ENCODE peak calls at places on chromosomes 2 and 18, in four cellular contexts. J is NCI-H2081; Q is neural crest cell; K is effector memory CD8-positive, alpha-beta T cell. P is an unnamed sample.

GRCh38 chr2:191941376-191941775 is 94.5 kb upstream of the CAVIN2 start:
- DNase-seq in J (no peak), Q (no peak), K (no peak), P (no peak)

GRCh38 chr2:120388222-120389035 is 42.5 kb downstream of the INHBB start:
- DNase-seq in J (no peak), Q (no peak), K (no peak), P (no peak)

GRCh38 chr2:201887851-201888451 is 81.6 kb downstream of the CDK15 start:
- DNase-seq in J (peak), Q (no peak), K (no peak), P (no peak)

GRCh38 chr2:48112911-48113687 is 206.8 kb upstream of the FBXO11 start:
- DNase-seq in J (no peak), Q (no peak), K (no peak), P (no peak)

GRCh38 chr2:215921884-215922283 is 91.5 kb downstream of the MREG start:
- DNase-seq in J (no peak), Q (no peak), K (no peak), P (no peak)

GRCh38 chr2:231260442-231260841 is 62.0 kb downstream of the ARMC9 start:
- DNase-seq in J (no peak), Q (no peak), K (no peak), P (no peak)

GRCh38 chr18:47077111-47077510 is 41.7 kb upstream of the ELOA2 start:
- DNase-seq in J (no peak), Q (no peak), K (no peak), P (no peak)

GRCh38 chr2:141058552-141058951 is 1072.3 kb downstream of the LRP1B start:
- DNase-seq in J (no peak), Q (no peak), K (no peak), P (no peak)

GRCh38 chr2:10535703-10536102 is 87.6 kb upstream of the ODC1 start:
- DNase-seq in J (no peak), Q (no peak), K (no peak), P (no peak)

GRCh38 chr2:111120253-111121027 is at the start of gene BCL2L11:
- DNase-seq in J (peak), Q (peak), K (peak), P (peak)

GRCh38 chr2:7031424-7032245 is 114.4 kb downstream of the RNF144A start:
- DNase-seq in J (peak), Q (no peak), K (peak), P (peak)

GRCh38 chr2:141666191-141666590 is 464.6 kb downstream of the LRP1B start:
- DNase-seq in J (no peak), Q (no peak), K (no peak), P (no peak)

GRCh38 chr2:200613692-200614091 is 27.9 kb downstream of the AOX1 start:
- DNase-seq in J (no peak), Q (no peak), K (no peak), P (no peak)

GRCh38 chr2:152875832-152876669 is 157.6 kb downstream of the ARL6IP6 start:
- DNase-seq in J (no peak), Q (no peak), K (no peak), P (no peak)

GRCh38 chr2:209368924-209369323 is 54.9 kb upstream of the MAP2 start:
- DNase-seq in J (no peak), Q (no peak), K (no peak), P (no peak)

GRCh38 chr2:44801676-44802408 is 139.7 kb upstream of the SIX3 start:
- DNase-seq in J (no peak), Q (no peak), K (no peak), P (no peak)

GRCh38 chr18:24270358-24270936 is 127.2 kb downstream of the OSBPL1A start:
- DNase-seq in J (no peak), Q (no peak), K (no peak), P (no peak)

GRCh38 chr2:240387669-240388358 is 47.6 kb upstream of the GPC1 start:
- DNase-seq in J (no peak), Q (no peak), K (no peak), P (no peak)

GRCh38 chr2:47089083-47089464 is 66.0 kb downstream of the STPG4 start:
- DNase-seq in J (no peak), Q (no peak), K (no peak), P (no peak)

GRCh38 chr2:128466377-128467175 is 147.9 kb upstream of the HS6ST1 start:
- DNase-seq in J (no peak), Q (no peak), K (no peak), P (no peak)

GRCh38 chr2:111654829-111655228 is 229.2 kb downstream of the ANAPC1 start:
- DNase-seq in J (no peak), Q (no peak), K (no peak), P (no peak)